ENCODE peak calls at places on chromosomes 13 and 19, in four cellular contexts. Y is astrocyte, D is cardiac muscle cell, S is coronary artery. L is an unnamed sample.

GRCh38 chr19:33812388-33813330 is 16.0 kb downstream of the KCTD15 start:
- DNase-seq in Y (no peak), D (no peak), S (no peak), L (no peak)

GRCh38 chr13:27496851-27497250 is 46.5 kb upstream of the MTIF3 start:
- DNase-seq in Y (no peak), D (no peak), S (no peak), L (no peak)

GRCh38 chr13:52371736-52372247 is 34.2 kb downstream of the THSD1 start:
- DNase-seq in Y (peak; percentile 87), D (peak; percentile 79), S (no peak), L (no peak)

GRCh38 chr19:19661141-19661674 is 2.3 kb downstream of the ATP13A1 start:
- DNase-seq in Y (no peak), D (no peak), S (no peak), L (no peak)

GRCh38 chr19:5191091-5191490 is 149.5 kb downstream of the PTPRS start:
- DNase-seq in Y (peak; percentile 40), D (no peak), S (no peak), L (no peak)

GRCh38 chr13:20546559-20546958 is 20.4 kb upstream of the IFT88 start:
- DNase-seq in Y (no peak), D (no peak), S (no peak), L (no peak)

GRCh38 chr19:14078406-14078805 is 5.8 kb downstream of the MISP3 start:
- DNase-seq in Y (no peak), D (no peak), S (no peak), L (no peak)

GRCh38 chr19:8515317-8515716 is 1.4 kb upstream of the ZNF414 start:
- DNase-seq in Y (no peak), D (no peak), S (no peak), L (no peak)

GRCh38 chr19:29006057-29006735 is 206.8 kb downstream of the UQCRFS1 start:
- DNase-seq in Y (no peak), D (peak; percentile 5), S (no peak), L (no peak)

GRCh38 chr19:5942991-5943390 is 28.9 kb downstream of the CAPS start:
- DNase-seq in Y (no peak), D (no peak), S (no peak), L (no peak)

GRCh38 chr19:38617283-38617763 is 430 bp downstream of the MAP4K1 start:
- DNase-seq in Y (no peak), D (no peak), S (no peak), L (no peak)

GRCh38 chr19:47895165-47895782 is 9.2 kb upstream of the SULT2A1 start:
- DNase-seq in Y (no peak), D (peak; percentile 22), S (no peak), L (no peak)

GRCh38 chr19:50556236-50557008 is 11.8 kb downstream of the LRRC4B start:
- DNase-seq in Y (peak; percentile 6), D (peak; percentile 81), S (peak; percentile 75), L (peak; percentile 80)

GRCh38 chr19:29546583-29547190 is 20.9 kb downstream of the VSTM2B start:
- DNase-seq in Y (no peak), D (no peak), S (no peak), L (no peak)

GRCh38 chr19:13034636-13035035 is 39.4 kb downstream of the NFIX start:
- DNase-seq in Y (no peak), D (no peak), S (no peak), L (no peak)

GRCh38 chr19:49830766-49831165 is 12.7 kb downstream of the MED25 start:
- DNase-seq in Y (no peak), D (no peak), S (no peak), L (no peak)

GRCh38 chr19:14555918-14556661 is 15.8 kb downstream of the NDUFB7 start:
- DNase-seq in Y (peak; percentile 68), D (peak; percentile 12), S (no peak), L (no peak)

GRCh38 chr19:45767410-45767880 is 1.6 kb downstream of the SIX5 start:
- DNase-seq in Y (peak; percentile 81), D (peak; percentile 93), S (peak; percentile 93), L (no peak)

GRCh38 chr13:90454002-90454636 is 893.4 kb upstream of the MIR17HG start:
- DNase-seq in Y (no peak), D (no peak), S (no peak), L (no peak)

GRCh38 chr13:32659736-32660135 is 73.5 kb downstream of the PDS5B start:
- DNase-seq in Y (peak; percentile 39), D (peak; percentile 15), S (no peak), L (no peak)

GRCh38 chr19:50676625-50677197 is 27.5 kb downstream of the C19orf81 start:
- DNase-seq in Y (no peak), D (no peak), S (no peak), L (no peak)

GRCh38 chr19:46733693-46734240 is 12.1 kb upstream of the FKRP start:
- DNase-seq in Y (no peak), D (no peak), S (no peak), L (no peak)

GRCh38 chr13:50124536-50125305 is 109.5 kb downstream of the KCNRG start:
- DNase-seq in Y (peak; percentile 95), D (peak; percentile 98), S (peak; percentile 97), L (peak; percentile 74)

GRCh38 chr19:29724102-29724641 is 9.1 kb upstream of the C19orf12 start:
- DNase-seq in Y (peak; percentile 5), D (peak; percentile 48), S (no peak), L (no peak)

GRCh38 chr19:23686622-23687423 is at the start of gene ZNF675:
- DNase-seq in Y (peak; percentile 86), D (peak; percentile 93), S (peak; percentile 95), L (peak; percentile 95)

GRCh38 chr13:102907016-102907756 is 61.4 kb downstream of the ERCC5 start:
- DNase-seq in Y (no peak), D (peak; percentile 8), S (no peak), L (no peak)

GRCh38 chr19:54388001-54388802 is 23.5 kb upstream of the LAIR1 start:
- DNase-seq in Y (no peak), D (no peak), S (no peak), L (no peak)

GRCh38 chr13:105220063-105220462 is 1315.4 kb downstream of the EFNB2 start:
- DNase-seq in Y (peak; percentile 58), D (peak; percentile 30), S (no peak), L (no peak)

GRCh38 chr13:79435549-79435948 is 29.5 kb upstream of the RBM26 start:
- DNase-seq in Y (peak; percentile 79), D (peak; percentile 49), S (no peak), L (no peak)

GRCh38 chr13:102897371-102898138 is 51.7 kb downstream of the ERCC5 start:
- DNase-seq in Y (no peak), D (no peak), S (no peak), L (no peak)

GRCh38 chr19:44725251-44725650 is 23.3 kb upstream of the BCL3 start:
- DNase-seq in Y (no peak), D (no peak), S (no peak), L (no peak)

GRCh38 chr19:40962460-40962961 is 28.6 kb upstream of the CYP2B6 start:
- DNase-seq in Y (peak; percentile 3), D (peak; percentile 52), S (no peak), L (no peak)

L was measured in SK-N-DZ.